ENCODE peak calls at places on chromosomes 16 and 17, in five cellular contexts. O is HL-60, L is CMK, X is AG09309, K is GM13977. B is an unnamed sample.

GRCh38 chr17:16969931-16970906 is 1.7 kb downstream of the TNFRSF13B start:
- DNase-seq in L (no peak), K (no peak), X (no peak), O (no peak), B (no peak)

GRCh38 chr17:10249271-10250010 is 51.0 kb upstream of the GAS7 start:
- DNase-seq in K (no peak), O (no peak), L (no peak), X (no peak), B (no peak)

GRCh38 chr16:49213594-49213993 is 68.0 kb downstream of the CBLN1 start:
- DNase-seq in O (no peak), X (no peak), L (no peak), K (no peak), B (no peak)

GRCh38 chr17:42422958-42423712 is at the start of gene CAVIN1:
- DNase-seq in O (no peak), K (peak; percentile 75), L (no peak), X (peak; percentile 92), B (peak; percentile 87)

GRCh38 chr17:36921131-36921851 is 16.0 kb upstream of the LHX1 start:
- DNase-seq in X (no peak), K (no peak), L (no peak), O (no peak), B (no peak)

GRCh38 chr17:78674595-78675315 is 97.6 kb upstream of the DNAH17 start:
- DNase-seq in L (no peak), X (no peak), K (no peak), O (no peak), B (peak; percentile 37)

GRCh38 chr17:53353919-53354351 is 468.8 kb upstream of the KIF2B start:
- DNase-seq in O (no peak), X (no peak), K (no peak), L (no peak), B (no peak)

GRCh38 chr16:29649560-29650494 is 13.2 kb upstream of the SPN start:
- DNase-seq in K (no peak), L (no peak), X (no peak), O (peak; percentile 66), B (no peak)

GRCh38 chr16:12079411-12079965 is 103.0 kb downstream of the SNX29 start:
- DNase-seq in L (no peak), O (no peak), K (no peak), X (no peak), B (no peak)

GRCh38 chr17:46772013-46772878 is 46.2 kb downstream of the WNT3 start:
- DNase-seq in O (no peak), K (peak; percentile 53), L (no peak), X (no peak), B (peak; percentile 19)

GRCh38 chr16:24015923-24016322 is 180.1 kb downstream of the PRKCB start:
- DNase-seq in K (no peak), O (no peak), L (no peak), X (no peak), B (peak; percentile 32)

GRCh38 chr16:66905633-66906539 is 12.8 kb downstream of the CDH16 start:
- DNase-seq in K (no peak), O (no peak), X (no peak), L (no peak), B (peak; percentile 84)

GRCh38 chr17:60392845-60393702 is 1.1 kb upstream of the USP32 start:
- DNase-seq in X (no peak), O (peak; percentile 64), L (no peak), K (peak; percentile 31), B (peak; percentile 66)

GRCh38 chr17:59890720-59891119 is 2.0 kb downstream of the TUBD1 start:
- DNase-seq in X (no peak), O (no peak), L (no peak), K (no peak), B (no peak)

GRCh38 chr16:3599121-3599520 is 12.3 kb downstream of the SLX4 start:
- DNase-seq in L (no peak), X (no peak), O (no peak), K (no peak), B (no peak)

GRCh38 chr16:72198021-72198420 is 26.1 kb upstream of the PMFBP1 start:
- DNase-seq in O (no peak), K (no peak), L (no peak), X (peak; percentile 76), B (peak; percentile 38)

GRCh38 chr17:46928472-46929261 is 5.7 kb downstream of the GOSR2 start:
- DNase-seq in K (no peak), O (no peak), L (no peak), X (no peak), B (no peak)

GRCh38 chr16:67190041-67190440 is at the start of gene EXOC3L1:
- DNase-seq in X (no peak), L (no peak), K (no peak), O (no peak), B (no peak)

GRCh38 chr16:8972843-8973586 is 9.3 kb upstream of the USP7 start:
- DNase-seq in X (no peak), O (no peak), L (no peak), K (no peak), B (no peak)

GRCh38 chr17:596287-596686 is 118.4 kb downstream of the VPS53 start:
- DNase-seq in O (no peak), X (no peak), L (no peak), K (no peak), B (no peak)

GRCh38 chr16:7503688-7504087 is 171.0 kb downstream of the RBFOX1 start:
- DNase-seq in O (no peak), K (no peak), L (no peak), X (no peak), B (no peak)

GRCh38 chr16:30588651-30589050 is 3.2 kb upstream of the ZNF785 start:
- DNase-seq in O (no peak), K (no peak), X (no peak), L (no peak), B (no peak)

GRCh38 chr17:82195675-82196258 is 16.9 kb downstream of the CCDC57 start:
- DNase-seq in L (no peak), X (no peak), K (no peak), O (no peak), B (no peak)

GRCh38 chr16:21302898-21303528 is 24.9 kb upstream of the CRYM start:
- DNase-seq in L (no peak), X (peak; percentile 52), K (peak; percentile 47), O (no peak), B (no peak)

GRCh38 chr17:81094744-81095607 is 60.0 kb downstream of the BAIAP2 start:
- DNase-seq in K (no peak), L (no peak), O (peak; percentile 50), X (peak; percentile 99), B (peak; percentile 97)

GRCh38 chr17:307295-307691 is 45.3 kb downstream of the RPH3AL start:
- DNase-seq in O (no peak), L (no peak), K (no peak), X (no peak), B (no peak)

B was measured in A673.